ENCODE peak calls at places on chromosomes 11 and 22, in four cellular contexts. One of them, this sample, is unnamed.

GRCh38 chr11:72191961-72192381 is at the start of gene FOLR1:
- DNase-seq in MM.1S: no peak
- DNase-seq in PC-3: peak
- DNase-seq in OCI-LY7: no peak
- DNase-seq in this sample: peak

GRCh38 chr11:27735281-27735680 is 35.0 kb upstream of the BDNF start:
- DNase-seq in MM.1S: no peak
- DNase-seq in PC-3: no peak
- DNase-seq in OCI-LY7: no peak
- DNase-seq in this sample: no peak

GRCh38 chr11:65489706-65490310 is 9.0 kb upstream of the MALAT1 start:
- DNase-seq in MM.1S: no peak
- DNase-seq in PC-3: no peak
- DNase-seq in OCI-LY7: no peak
- DNase-seq in this sample: peak

GRCh38 chr22:40728731-40729189 is 49.5 kb downstream of the MCHR1 start:
- DNase-seq in MM.1S: no peak
- DNase-seq in PC-3: no peak
- DNase-seq in OCI-LY7: peak
- DNase-seq in this sample: no peak

GRCh38 chr11:81368192-81368591 is 1365.5 kb downstream of the FAM181B start:
- DNase-seq in MM.1S: no peak
- DNase-seq in PC-3: no peak
- DNase-seq in OCI-LY7: no peak
- DNase-seq in this sample: no peak

GRCh38 chr11:35059040-35059439 is 79.9 kb upstream of the CD44 start:
- DNase-seq in MM.1S: no peak
- DNase-seq in PC-3: no peak
- DNase-seq in OCI-LY7: peak
- DNase-seq in this sample: no peak

GRCh38 chr11:82842019-82842418 is 58.2 kb downstream of the PRCP start:
- DNase-seq in MM.1S: no peak
- DNase-seq in PC-3: no peak
- DNase-seq in OCI-LY7: no peak
- DNase-seq in this sample: peak

GRCh38 chr11:5624489-5625278 is at the start of gene TRIM34:
- DNase-seq in MM.1S: peak
- DNase-seq in PC-3: peak
- DNase-seq in OCI-LY7: peak
- DNase-seq in this sample: peak

GRCh38 chr11:32706985-32707736 is 87.3 kb downstream of the CCDC73 start:
- DNase-seq in MM.1S: peak
- DNase-seq in PC-3: peak
- DNase-seq in OCI-LY7: no peak
- DNase-seq in this sample: no peak

DNA sequence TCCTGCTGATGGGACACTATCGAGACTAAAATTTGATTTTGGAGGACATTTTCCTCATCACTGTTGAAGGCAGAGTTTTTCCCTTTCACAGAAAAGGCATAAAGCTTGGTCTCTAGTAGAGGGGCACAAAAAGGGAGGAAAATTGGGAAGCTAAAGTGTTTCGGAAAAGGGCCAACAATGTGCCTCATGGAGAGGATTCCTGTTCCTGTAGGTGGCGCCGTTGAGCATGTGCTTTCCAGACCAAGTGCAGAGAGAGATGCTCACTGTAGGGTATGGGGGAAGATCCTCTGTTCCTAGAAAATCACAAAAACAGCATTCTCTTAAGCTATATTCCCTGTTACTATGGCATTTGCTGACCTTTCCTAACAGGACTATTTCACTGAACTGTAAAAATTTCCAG is 18.4 kb upstream of the OR4C5 start:
- DNase-seq in MM.1S: no peak
- DNase-seq in PC-3: no peak
- DNase-seq in OCI-LY7: peak
- DNase-seq in this sample: no peak
- TF ChIP-seq CTCF in MM.1S: peak
- TF ChIP-seq CTCF in PC-3: peak
- TF ChIP-seq CTCF in OCI-LY7: peak
- TF ChIP-seq CTCF in this sample: peak

DNA sequence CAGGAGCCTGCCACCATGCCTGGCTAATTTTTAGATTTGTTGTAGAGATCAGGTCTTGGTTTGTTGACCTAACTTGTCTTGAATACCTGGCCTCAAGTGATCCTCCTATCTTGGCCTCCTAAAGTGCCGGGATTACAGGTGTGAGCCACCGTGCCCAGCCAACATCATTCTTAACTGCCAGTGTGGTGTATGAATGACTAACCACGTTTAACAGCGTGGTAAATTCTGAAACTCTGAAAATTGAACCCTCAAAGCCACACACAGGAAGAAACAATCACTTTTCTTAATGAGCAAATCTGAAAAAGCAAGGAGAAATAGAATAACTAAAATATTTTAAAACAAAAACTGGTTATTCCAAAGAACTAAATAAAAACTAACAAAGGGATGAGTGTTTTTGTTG is 7.4 kb downstream of the TMEM9B start:
- DNase-seq in MM.1S: no peak
- DNase-seq in PC-3: no peak
- DNase-seq in OCI-LY7: no peak
- DNase-seq in this sample: no peak
- TF ChIP-seq EZH2phosphoT487 in MM.1S: no peak
- TF ChIP-seq EZH2phosphoT487 in PC-3: no peak
- TF ChIP-seq EZH2phosphoT487 in OCI-LY7: no peak
- TF ChIP-seq EZH2phosphoT487 in this sample: no peak

GRCh38 chr11:93614111-93614784 is 47.2 kb upstream of the CEP295 start:
- DNase-seq in MM.1S: no peak
- DNase-seq in PC-3: no peak
- DNase-seq in OCI-LY7: peak
- DNase-seq in this sample: peak
- TF ChIP-seq CTCF in MM.1S: peak
- TF ChIP-seq CTCF in PC-3: peak
- TF ChIP-seq CTCF in OCI-LY7: peak
- TF ChIP-seq CTCF in this sample: peak

GRCh38 chr11:130190371-130190881 is 30.8 kb downstream of the ST14 start:
- DNase-seq in MM.1S: no peak
- DNase-seq in PC-3: no peak
- DNase-seq in OCI-LY7: no peak
- DNase-seq in this sample: no peak
- TF ChIP-seq EZH2phosphoT487 in MM.1S: no peak
- TF ChIP-seq EZH2phosphoT487 in PC-3: no peak
- TF ChIP-seq EZH2phosphoT487 in OCI-LY7: no peak
- TF ChIP-seq EZH2phosphoT487 in this sample: no peak

GRCh38 chr11:103035656-103036434 is 56.1 kb downstream of the DCUN1D5 start:
- DNase-seq in MM.1S: peak
- DNase-seq in PC-3: peak
- DNase-seq in OCI-LY7: peak
- DNase-seq in this sample: peak
- TF ChIP-seq CTCF in MM.1S: peak
- TF ChIP-seq CTCF in PC-3: peak
- TF ChIP-seq CTCF in OCI-LY7: peak
- TF ChIP-seq CTCF in this sample: peak

GRCh38 chr11:45265963-45266692 is 20.0 kb downstream of the SYT13 start:
- DNase-seq in MM.1S: no peak
- DNase-seq in PC-3: no peak
- DNase-seq in OCI-LY7: no peak
- DNase-seq in this sample: no peak

GRCh38 chr11:45267660-45268340 is 18.3 kb downstream of the SYT13 start:
- DNase-seq in MM.1S: no peak
- DNase-seq in PC-3: peak
- DNase-seq in OCI-LY7: no peak
- DNase-seq in this sample: peak

GRCh38 chr11:45264839-45265515 is 21.2 kb downstream of the SYT13 start:
- DNase-seq in MM.1S: no peak
- DNase-seq in PC-3: peak
- DNase-seq in OCI-LY7: no peak
- DNase-seq in this sample: no peak

GRCh38 chr11:45269678-45270077 is 16.5 kb downstream of the SYT13 start:
- DNase-seq in MM.1S: no peak
- DNase-seq in PC-3: no peak
- DNase-seq in OCI-LY7: no peak
- DNase-seq in this sample: no peak

GRCh38 chr11:45266693-45267451 is 19.3 kb downstream of the SYT13 start:
- DNase-seq in MM.1S: no peak
- DNase-seq in PC-3: no peak
- DNase-seq in OCI-LY7: peak
- DNase-seq in this sample: peak
- TF ChIP-seq EZH2phosphoT487 in MM.1S: no peak
- TF ChIP-seq EZH2phosphoT487 in PC-3: no peak
- TF ChIP-seq EZH2phosphoT487 in OCI-LY7: no peak
- TF ChIP-seq EZH2phosphoT487 in this sample: no peak

GRCh38 chr11:10893713-10894112 is 35.9 kb upstream of the ZBED5 start:
- DNase-seq in MM.1S: no peak
- DNase-seq in PC-3: peak
- DNase-seq in OCI-LY7: no peak
- DNase-seq in this sample: no peak
- TF ChIP-seq CTCF in MM.1S: no peak
- TF ChIP-seq CTCF in PC-3: peak
- TF ChIP-seq CTCF in OCI-LY7: no peak
- TF ChIP-seq CTCF in this sample: no peak

DNA sequence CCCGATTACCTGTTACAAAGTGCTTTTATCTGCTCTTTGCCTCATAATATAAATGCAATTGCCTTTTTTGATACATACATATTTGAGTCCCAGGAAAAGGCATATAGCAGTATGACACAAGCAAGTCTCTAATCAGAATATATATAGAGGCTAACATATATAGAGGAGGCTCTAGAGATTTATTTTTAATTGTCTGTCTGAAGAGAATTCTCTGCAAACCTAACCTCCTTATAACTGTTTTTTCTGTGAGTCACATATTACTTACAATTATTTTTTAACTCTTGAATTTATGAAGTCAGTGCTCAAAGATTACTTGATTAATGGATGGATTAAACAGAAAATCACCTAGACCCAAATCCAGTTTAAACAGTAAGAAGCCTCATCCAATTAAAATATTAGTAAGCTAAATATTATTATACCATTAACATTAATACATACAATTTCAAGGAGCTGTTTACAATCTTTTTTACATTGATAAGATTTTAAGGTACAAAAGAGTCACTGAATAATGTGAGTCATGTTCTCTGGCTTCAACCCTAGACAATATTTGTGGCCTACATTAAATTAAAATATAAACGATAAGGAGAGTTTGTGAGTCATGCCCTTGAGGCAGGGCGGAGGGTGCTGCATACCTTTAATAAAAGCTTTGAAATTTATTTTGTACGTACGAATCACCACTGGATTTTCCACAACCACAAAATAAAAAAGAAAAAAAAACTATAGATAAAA is 19.2 kb upstream of the MMP13 start:
- DNase-seq in MM.1S: no peak
- DNase-seq in PC-3: peak
- DNase-seq in OCI-LY7: no peak
- DNase-seq in this sample: no peak
- TF ChIP-seq EZH2phosphoT487 in MM.1S: no peak
- TF ChIP-seq EZH2phosphoT487 in PC-3: no peak
- TF ChIP-seq EZH2phosphoT487 in OCI-LY7: no peak
- TF ChIP-seq EZH2phosphoT487 in this sample: no peak

GRCh38 chr11:12099132-12099873 is 11.1 kb upstream of the MICAL2 start:
- DNase-seq in MM.1S: no peak
- DNase-seq in PC-3: no peak
- DNase-seq in OCI-LY7: no peak
- DNase-seq in this sample: no peak
- TF ChIP-seq CTCF in MM.1S: peak
- TF ChIP-seq CTCF in PC-3: peak
- TF ChIP-seq CTCF in OCI-LY7: no peak
- TF ChIP-seq CTCF in this sample: peak

DNA sequence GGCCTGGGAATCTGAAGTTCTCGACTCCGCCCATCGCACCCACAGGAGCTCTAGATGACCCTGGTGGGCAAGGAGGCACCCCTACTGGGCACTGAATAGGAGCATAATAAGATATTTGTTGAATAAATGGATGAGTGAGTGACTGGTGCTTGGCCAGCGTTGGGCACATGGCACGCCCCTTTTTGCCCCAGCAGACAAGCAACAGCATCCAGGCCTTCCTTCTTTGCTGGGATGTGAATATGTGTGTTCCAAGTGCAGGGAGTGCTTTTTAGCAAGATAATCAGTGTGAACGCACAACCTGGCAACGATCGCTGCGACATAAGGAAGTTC is 450 bp upstream of the CELF1 start:
- DNase-seq in MM.1S: no peak
- DNase-seq in PC-3: no peak
- DNase-seq in OCI-LY7: no peak
- DNase-seq in this sample: no peak
- TF ChIP-seq EZH2phosphoT487 in MM.1S: no peak
- TF ChIP-seq EZH2phosphoT487 in PC-3: no peak
- TF ChIP-seq EZH2phosphoT487 in OCI-LY7: no peak
- TF ChIP-seq EZH2phosphoT487 in this sample: no peak